ENCODE peak calls at places on chromosomes 12 and 14, in ten cellular contexts. T, U, J, Z, S, R, W, E, N and V are unnamed samples.

GRCh38 chr12:109944561-109944960 is 44.5 kb downstream of the TCHP start:
- DNase-seq in N (no peak), U (no peak), W (no peak), S (no peak), R (no peak), T (no peak), Z (no peak), J (no peak), E (no peak), V (no peak)

GRCh38 chr12:16605666-16606116 is 271 bp downstream of the LMO3 start:
- DNase-seq in N (no peak), S (peak; percentile 9), T (no peak), U (peak; percentile 23), Z (peak; percentile 20), J (no peak), R (no peak), W (no peak), E (no peak), V (no peak)

GRCh38 chr14:57008534-57008933 is 198.3 kb upstream of the OTX2 start:
- DNase-seq in W (no peak), Z (no peak), S (no peak), J (no peak), R (no peak), E (no peak), T (no peak), N (no peak), U (no peak), V (no peak)

GRCh38 chr12:98149270-98149669 is 366.1 kb upstream of the TMPO start:
- DNase-seq in W (no peak), S (no peak), Z (no peak), R (no peak), U (no peak), N (peak; percentile 26), J (no peak), E (no peak), T (no peak), V (no peak)

GRCh38 chr14:52944267-52944666 is 6.6 kb downstream of the FERMT2 start:
- DNase-seq in U (no peak), E (no peak), T (no peak), N (no peak), S (no peak), Z (no peak), J (no peak), R (no peak), W (no peak), V (no peak)

GRCh38 chr12:128707488-128707887 is 116.3 kb downstream of the SLC15A4 start:
- DNase-seq in E (peak; percentile 79), W (no peak), J (no peak), S (no peak), N (no peak), U (no peak), Z (no peak), T (no peak), R (no peak), V (no peak)

GRCh38 chr12:81866081-81866480 is 106.9 kb upstream of the PPFIA2 start:
- DNase-seq in R (no peak), Z (no peak), J (no peak), U (no peak), W (no peak), E (no peak), T (no peak), N (no peak), S (no peak), V (no peak)

GRCh38 chr12:2247109-2247508 is 194.3 kb downstream of the CACNA1C start:
- DNase-seq in J (no peak), W (no peak), S (no peak), E (no peak), N (no peak), Z (no peak), R (no peak), U (no peak), T (no peak), V (no peak)

GRCh38 chr12:75503866-75504265 is 7.5 kb downstream of the KRR1 start:
- DNase-seq in S (no peak), J (no peak), T (no peak), W (no peak), E (no peak), Z (no peak), U (no peak), R (no peak), N (no peak), V (no peak)

GRCh38 chr12:127362121-127362520 is 904.8 kb upstream of the TMEM132C start:
- DNase-seq in J (no peak), Z (no peak), E (no peak), T (no peak), N (peak; percentile 81), U (no peak), S (no peak), R (no peak), W (no peak), V (no peak)

GRCh38 chr12:109291531-109292341 is 17.3 kb downstream of the FOXN4 start:
- DNase-seq in N (no peak), S (no peak), E (no peak), Z (peak; percentile 95), J (peak; percentile 46), U (no peak), R (no peak), T (peak; percentile 34), W (no peak), V (no peak)

GRCh38 chr14:100618763-100619320 is 31.6 kb upstream of the BEGAIN start:
- DNase-seq in J (peak; percentile 6), R (no peak), N (no peak), U (no peak), Z (peak; percentile 8), T (no peak), S (no peak), W (no peak), E (no peak), V (no peak)

GRCh38 chr14:22319526-22320352 is 269.3 kb downstream of the DAD1 start:
- DNase-seq in W (peak; percentile 48), U (peak; percentile 60), J (peak; percentile 45), Z (peak; percentile 30), S (peak; percentile 80), E (no peak), N (no peak), T (peak; percentile 69), R (peak; percentile 72), V (peak; percentile 29)

GRCh38 chr12:69007166-69007857 is 74.3 kb upstream of the CPM start:
- DNase-seq in U (peak; percentile 40), R (peak; percentile 64), Z (no peak), N (peak; percentile 90), W (no peak), T (peak; percentile 29), S (no peak), J (peak; percentile 29), E (no peak), V (no peak)

GRCh38 chr14:59803052-59803451 is 67.5 kb downstream of the RTN1 start:
- DNase-seq in J (no peak), S (no peak), U (no peak), N (no peak), W (no peak), R (no peak), Z (no peak), E (no peak), T (no peak), V (no peak)

GRCh38 chr14:53851394-53852056 is 105.1 kb downstream of the BMP4 start:
- DNase-seq in W (no peak), S (peak; percentile 78), R (no peak), T (no peak), N (no peak), J (no peak), E (no peak), Z (no peak), U (no peak), V (no peak)

GRCh38 chr12:46891306-46891705 is 65.5 kb upstream of the SLC38A4 start:
- DNase-seq in R (no peak), Z (no peak), W (no peak), J (no peak), T (no peak), S (no peak), N (no peak), U (no peak), E (no peak), V (no peak)

GRCh38 chr12:95918194-95918993 is 24.0 kb downstream of the CCDC38 start:
- DNase-seq in R (peak; percentile 38), U (peak; percentile 20), N (no peak), T (peak; percentile 30), S (peak; percentile 71), J (peak; percentile 15), E (peak; percentile 21), Z (peak; percentile 70), W (no peak), V (peak; percentile 53)
- TF ChIP-seq EP300 in R (no peak), U (no peak), N (no peak), T (no peak), S (no peak), J (no peak), E (no peak), Z (no peak), W (no peak), V (no peak)

GRCh38 chr14:33568935-33569579 is 381.8 kb downstream of the EGLN3 start:
- DNase-seq in N (no peak), Z (no peak), S (no peak), U (no peak), W (no peak), J (no peak), E (no peak), R (no peak), T (no peak), V (no peak)

GRCh38 chr14:33570717-33571058 is 380.2 kb downstream of the EGLN3 start:
- DNase-seq in N (no peak), W (no peak), J (no peak), E (no peak), T (no peak), Z (no peak), R (no peak), U (no peak), S (no peak), V (no peak)

GRCh38 chr14:33567003-33567735 is 383.7 kb downstream of the EGLN3 start:
- DNase-seq in U (no peak), W (no peak), T (no peak), E (no peak), J (no peak), Z (no peak), S (peak; percentile 76), N (no peak), R (no peak), V (no peak)

GRCh38 chr14:33567736-33568124 is 383.1 kb downstream of the EGLN3 start:
- DNase-seq in S (no peak), T (no peak), E (no peak), Z (no peak), N (no peak), U (no peak), W (no peak), J (no peak), R (no peak), V (no peak)

GRCh38 chr14:33569844-33570716 is 380.8 kb downstream of the EGLN3 start:
- DNase-seq in U (no peak), W (no peak), T (no peak), Z (no peak), J (no peak), E (no peak), R (no peak), S (no peak), N (no peak), V (no peak)
- TF ChIP-seq EP300 in U (no peak), W (no peak), T (no peak), Z (no peak), J (no peak), E (no peak), R (no peak), S (no peak), N (no peak), V (no peak)

GRCh38 chr14:90700928-90701776 is 115.1 kb downstream of the TTC7B start:
- DNase-seq in R (no peak), W (no peak), E (no peak), S (no peak), N (no peak), J (no peak), T (no peak), Z (no peak), U (no peak), V (no peak)
- TF ChIP-seq EP300 in R (no peak), W (no peak), E (no peak), S (no peak), N (no peak), J (no peak), T (no peak), Z (no peak), U (no peak), V (no peak)

GRCh38 chr12:58889557-58889956 is 30.7 kb downstream of the LRIG3 start:
- DNase-seq in S (no peak), W (no peak), N (no peak), E (no peak), U (no peak), R (no peak), T (no peak), Z (no peak), J (no peak), V (no peak)
- TF ChIP-seq EP300 in S (no peak), W (no peak), N (no peak), E (no peak), U (no peak), R (no peak), T (no peak), Z (no peak), J (no peak), V (no peak)